ENCODE peak calls at places on chromosomes 16 and 17, in ten cellular contexts. N is colonic mucosa; O is NCI-H1105 treated with DMSO at 0.1 percent for 48 hours; L is mesendoderm; I is HTR-8/SVneo; S is amniotic epithelial cell; U is occipital lobe; W is stimulated activated CD4-positive, alpha-beta T cell treated with anti-CD3 and anti-CD28 coated beads, Interleukin-4, amount 100 ng/mL, for 4 hours; R is A172; K is H4. V is an unnamed sample.

GRCh38 chr17:187130-187529 is 5.7 kb upstream of the DOC2B start:
- DNase-seq in W (no peak), I (no peak), O (no peak), U (no peak), R (no peak), K (no peak), S (no peak), L (no peak), N (no peak), V (no peak)

GRCh38 chr17:17175917-17176316 is 30.2 kb downstream of the PLD6 start:
- DNase-seq in U (no peak), N (no peak), R (no peak), O (no peak), S (no peak), L (no peak), W (no peak), K (no peak), I (no peak), V (no peak)

GRCh38 chr17:57045868-57046671 is 39.0 kb upstream of the AKAP1 start:
- DNase-seq in K (no peak), I (no peak), U (no peak), O (no peak), W (peak; percentile 11), L (no peak), N (no peak), S (no peak), R (no peak), V (peak; percentile 33)

GRCh38 chr17:38872671-38873385 is 3.0 kb downstream of the LASP1 start:
- DNase-seq in S (no peak), O (no peak), U (no peak), L (no peak), I (no peak), W (no peak), R (no peak), K (no peak), N (peak; percentile 80), V (no peak)

GRCh38 chr17:77935121-77935571 is 23.4 kb upstream of the TNRC6C start:
- DNase-seq in R (no peak), N (no peak), U (no peak), L (peak; percentile 54), W (no peak), I (no peak), O (peak; percentile 9), K (no peak), S (no peak), V (no peak)

GRCh38 chr17:80811181-80812105 is 180.2 kb upstream of the CHMP6 start:
- DNase-seq in L (no peak), R (no peak), I (no peak), W (no peak), N (no peak), S (no peak), O (no peak), U (no peak), K (no peak), V (no peak)

GRCh38 chr16:74775255-74775654 is 635 bp upstream of the FA2H start:
- DNase-seq in N (no peak), W (no peak), S (no peak), I (no peak), K (no peak), L (no peak), R (no peak), O (no peak), U (no peak), V (no peak)

GRCh38 chr17:9658593-9659211 is 13.4 kb downstream of the USP43 start:
- DNase-seq in L (no peak), K (peak; percentile 21), O (no peak), I (no peak), W (no peak), S (no peak), N (peak; percentile 64), R (peak; percentile 14), U (peak; percentile 37), V (no peak)

V was measured in lung.